ENCODE peak calls at places on chromosome 15, in six cellular contexts. U is PC-3; D is stimulated activated CD4-positive, alpha-beta T cell treated with anti-CD3 and anti-CD28 coated beads, Interleukin-1b, Interleukin-23, amount 100 ng/mL, for 48 hours; T is HT-29; Q is A549; N is dorsolateral prefrontal cortex. J is an unnamed sample.

GRCh38 chr15:87752250-87752951 is 504.1 kb downstream of the NTRK3 start:
- DNase-seq in U (peak), D (no peak), T (no peak), Q (peak), N (no peak), J (no peak)

GRCh38 chr15:71219646-71220045 is 104.4 kb downstream of the THSD4 start:
- DNase-seq in U (no peak), D (no peak), T (no peak), Q (no peak), N (no peak), J (no peak)

GRCh38 chr15:31298707-31299172 is 27.9 kb upstream of the KLF13 start:
- DNase-seq in U (no peak), D (no peak), T (no peak), Q (no peak), N (no peak), J (peak)

GRCh38 chr15:66901336-66902100 is 163.9 kb upstream of the SMAD3 start:
- DNase-seq in U (peak), D (no peak), T (no peak), Q (peak), N (no peak), J (no peak)

GRCh38 chr15:81506071-81506470 is 132.1 kb upstream of the TMC3 start:
- DNase-seq in U (no peak), D (no peak), T (no peak), Q (no peak), N (no peak), J (no peak)

GRCh38 chr15:91694131-91694828 is 159.2 kb upstream of the SLCO3A1 start:
- DNase-seq in U (no peak), D (no peak), T (no peak), Q (no peak), N (no peak), J (peak)

GRCh38 chr15:26971303-26972018 is 480 bp downstream of the GABRG3 start:
- DNase-seq in U (no peak), D (no peak), T (no peak), Q (no peak), N (peak), J (peak)

GRCh38 chr15:90062023-90062728 is 40.1 kb downstream of the IDH2 start:
- DNase-seq in U (peak), D (peak), T (peak), Q (no peak), N (no peak), J (no peak)

GRCh38 chr15:62241135-62241770 is 76.2 kb upstream of the C2CD4B start:
- DNase-seq in U (peak), D (no peak), T (peak), Q (peak), N (no peak), J (peak)

GRCh38 chr15:65468229-65468628 is 45.5 kb upstream of the IGDCC4 start:
- DNase-seq in U (peak), D (no peak), T (no peak), Q (no peak), N (no peak), J (no peak)

GRCh38 chr15:45871121-45871855 is 236.5 kb downstream of the SQOR start:
- DNase-seq in U (peak), D (no peak), T (peak), Q (no peak), N (no peak), J (no peak)

GRCh38 chr15:65413051-65413759 is 9.5 kb downstream of the IGDCC4 start:
- DNase-seq in U (no peak), D (no peak), T (no peak), Q (no peak), N (no peak), J (no peak)

GRCh38 chr15:63292771-63293170 is 15.4 kb downstream of the APH1B start:
- DNase-seq in U (no peak), D (no peak), T (no peak), Q (no peak), N (no peak), J (no peak)

J was measured in BE2C.